ENCODE peak calls at places on chromosomes 1 and 21, in seven cellular contexts. One of them, this sample, is unnamed.

GRCh38 chr1:172144445-172145060 is 275.9 kb upstream of the C1orf105 start:
- DNase-seq in SK-N-SH: peak
- DNase-seq in HCT116: no peak
- DNase-seq in K562: no peak
- DNase-seq in HepG2: no peak
- DNase-seq in H1: no peak
- DNase-seq in GM12878: no peak
- DNase-seq in this sample: peak

GRCh38 chr1:3482590-3482899 is 28.1 kb downstream of the ARHGEF16 start:
- DNase-seq in SK-N-SH: no peak
- DNase-seq in K562: no peak
- DNase-seq in GM12878: no peak
- DNase-seq in H1: no peak
- DNase-seq in HCT116: no peak
- DNase-seq in HepG2: no peak
- DNase-seq in this sample: no peak

GRCh38 chr1:199089393-199090122 is 450.7 kb downstream of the PTPRC start:
- DNase-seq in H1: no peak
- DNase-seq in SK-N-SH: no peak
- DNase-seq in K562: no peak
- DNase-seq in HCT116: no peak
- DNase-seq in GM12878: peak
- DNase-seq in HepG2: no peak
- DNase-seq in this sample: no peak

GRCh38 chr1:228217551-228218344 is 9.9 kb downstream of the OBSCN start:
- DNase-seq in GM12878: no peak
- DNase-seq in HCT116: no peak
- DNase-seq in K562: peak
- DNase-seq in H1: no peak
- DNase-seq in SK-N-SH: no peak
- DNase-seq in HepG2: no peak
- DNase-seq in this sample: no peak

GRCh38 chr1:10693497-10694273 is 102.8 kb downstream of the CASZ1 start:
- DNase-seq in SK-N-SH: peak
- DNase-seq in K562: peak
- DNase-seq in H1: peak
- DNase-seq in HCT116: no peak
- DNase-seq in HepG2: no peak
- DNase-seq in GM12878: no peak
- DNase-seq in this sample: peak

GRCh38 chr1:9561429-9561828 is 22.2 kb downstream of the SLC25A33 start:
- DNase-seq in HepG2: no peak
- DNase-seq in HCT116: no peak
- DNase-seq in GM12878: no peak
- DNase-seq in K562: peak
- DNase-seq in H1: no peak
- DNase-seq in SK-N-SH: peak
- DNase-seq in this sample: peak

GRCh38 chr1:202599669-202600431 is 110.4 kb downstream of the SYT2 start:
- DNase-seq in HCT116: peak
- DNase-seq in HepG2: peak
- DNase-seq in SK-N-SH: peak
- DNase-seq in H1: peak
- DNase-seq in K562: peak
- DNase-seq in GM12878: no peak
- DNase-seq in this sample: peak

GRCh38 chr1:33612877-33613487 is 140.5 kb downstream of the ZSCAN20 start:
- DNase-seq in H1: peak
- DNase-seq in GM12878: no peak
- DNase-seq in HepG2: peak
- DNase-seq in HCT116: peak
- DNase-seq in SK-N-SH: peak
- DNase-seq in K562: peak
- DNase-seq in this sample: peak

GRCh38 chr1:245396615-245397014 is 241.8 kb downstream of the KIF26B start:
- DNase-seq in GM12878: no peak
- DNase-seq in HepG2: no peak
- DNase-seq in HCT116: no peak
- DNase-seq in K562: no peak
- DNase-seq in H1: no peak
- DNase-seq in SK-N-SH: no peak
- DNase-seq in this sample: no peak

GRCh38 chr1:36088265-36088576 is 471 bp upstream of the ADPRS start:
- DNase-seq in GM12878: no peak
- DNase-seq in HepG2: no peak
- DNase-seq in HCT116: no peak
- DNase-seq in H1: no peak
- DNase-seq in SK-N-SH: no peak
- DNase-seq in K562: no peak
- DNase-seq in this sample: no peak

GRCh38 chr1:212234431-212235298 is 50.5 kb upstream of the PPP2R5A start:
- DNase-seq in HCT116: peak
- DNase-seq in HepG2: peak
- DNase-seq in GM12878: no peak
- DNase-seq in H1: no peak
- DNase-seq in SK-N-SH: peak
- DNase-seq in K562: peak
- DNase-seq in this sample: peak

GRCh38 chr1:212238552-212238951 is 46.7 kb upstream of the PPP2R5A start:
- DNase-seq in HepG2: no peak
- DNase-seq in H1: no peak
- DNase-seq in K562: no peak
- DNase-seq in HCT116: no peak
- DNase-seq in SK-N-SH: no peak
- DNase-seq in GM12878: no peak
- DNase-seq in this sample: no peak

GRCh38 chr1:212235848-212236247 is 49.4 kb upstream of the PPP2R5A start:
- DNase-seq in K562: no peak
- DNase-seq in HepG2: no peak
- DNase-seq in HCT116: no peak
- DNase-seq in H1: no peak
- DNase-seq in SK-N-SH: no peak
- DNase-seq in GM12878: no peak
- DNase-seq in this sample: no peak

GRCh38 chr1:212236664-212237220 is 48.5 kb upstream of the PPP2R5A start:
- DNase-seq in HepG2: no peak
- DNase-seq in SK-N-SH: no peak
- DNase-seq in GM12878: no peak
- DNase-seq in HCT116: no peak
- DNase-seq in H1: no peak
- DNase-seq in K562: no peak
- DNase-seq in this sample: no peak

GRCh38 chr1:212237651-212238050 is 47.6 kb upstream of the PPP2R5A start:
- DNase-seq in GM12878: no peak
- DNase-seq in K562: peak
- DNase-seq in HCT116: peak
- DNase-seq in HepG2: peak
- DNase-seq in H1: no peak
- DNase-seq in SK-N-SH: no peak
- DNase-seq in this sample: no peak
- TF ChIP-seq MAX in GM12878: no peak
- TF ChIP-seq MAX in K562: no peak
- TF ChIP-seq MAX in HCT116: no peak
- TF ChIP-seq MAX in HepG2: no peak
- TF ChIP-seq MAX in H1: no peak
- TF ChIP-seq MAX in SK-N-SH: no peak
- TF ChIP-seq MAX in this sample: no peak

GRCh38 chr21:21165063-21165645 is 166.9 kb downstream of the NCAM2 start:
- DNase-seq in SK-N-SH: peak
- DNase-seq in GM12878: no peak
- DNase-seq in H1: no peak
- DNase-seq in HepG2: no peak
- DNase-seq in HCT116: no peak
- DNase-seq in K562: no peak
- DNase-seq in this sample: no peak
- H3K4me2 ChIP-seq in SK-N-SH: peak
- H3K4me2 ChIP-seq in GM12878: no peak
- H3K4me2 ChIP-seq in H1: no peak
- H3K4me2 ChIP-seq in HepG2: no peak
- H3K4me2 ChIP-seq in HCT116: no peak
- H3K4me2 ChIP-seq in K562: no peak
- H3K4me2 ChIP-seq in this sample: no peak

GRCh38 chr1:161936786-161937185 is 86.9 kb downstream of the OLFML2B start:
- DNase-seq in H1: no peak
- DNase-seq in K562: no peak
- DNase-seq in HCT116: no peak
- DNase-seq in GM12878: no peak
- DNase-seq in SK-N-SH: no peak
- DNase-seq in HepG2: no peak
- DNase-seq in this sample: no peak

GRCh38 chr1:161934278-161934608 is 89.4 kb downstream of the OLFML2B start:
- DNase-seq in H1: no peak
- DNase-seq in SK-N-SH: no peak
- DNase-seq in GM12878: no peak
- DNase-seq in K562: no peak
- DNase-seq in HepG2: no peak
- DNase-seq in HCT116: no peak
- DNase-seq in this sample: no peak

GRCh38 chr1:161932668-161933067 is 91.0 kb downstream of the OLFML2B start:
- DNase-seq in GM12878: no peak
- DNase-seq in SK-N-SH: no peak
- DNase-seq in HCT116: no peak
- DNase-seq in K562: no peak
- DNase-seq in HepG2: no peak
- DNase-seq in H1: no peak
- DNase-seq in this sample: no peak

GRCh38 chr1:161935264-161935663 is 88.4 kb downstream of the OLFML2B start:
- DNase-seq in K562: no peak
- DNase-seq in HCT116: no peak
- DNase-seq in GM12878: no peak
- DNase-seq in HepG2: no peak
- DNase-seq in SK-N-SH: no peak
- DNase-seq in H1: no peak
- DNase-seq in this sample: no peak

DNA sequence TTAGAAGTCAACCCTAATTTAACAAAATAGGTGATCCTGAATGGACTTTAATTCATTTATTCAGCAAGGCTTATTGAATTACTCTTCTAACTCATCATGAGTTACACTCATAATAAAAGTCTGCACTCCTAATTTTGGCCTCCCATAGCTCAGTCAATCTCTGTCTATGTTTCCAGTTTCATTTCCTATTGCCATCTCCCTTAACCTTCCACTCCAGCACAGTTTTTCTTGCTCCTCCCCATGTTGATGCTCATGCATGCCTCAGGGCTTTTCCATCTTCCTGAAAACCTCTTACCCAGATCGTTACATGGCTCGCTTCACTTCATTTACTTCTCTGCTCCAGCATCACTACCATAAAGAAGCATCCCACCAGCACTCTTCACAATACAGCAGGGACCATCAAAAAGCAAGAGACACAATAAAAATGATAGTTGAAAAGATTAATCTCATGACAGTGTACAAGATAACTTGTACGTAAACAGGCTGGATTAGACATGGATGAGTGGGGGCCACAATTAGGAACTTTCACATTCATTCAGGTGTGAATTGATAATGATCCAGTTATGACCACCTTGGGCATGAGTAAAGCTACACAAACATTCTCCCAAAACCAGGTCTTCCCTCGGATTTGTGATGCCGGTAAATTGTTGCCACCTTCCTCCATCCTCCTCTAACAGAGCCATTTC is 89.9 kb downstream of the OLFML2B start:
- DNase-seq in H1: no peak
- DNase-seq in GM12878: no peak
- DNase-seq in K562: no peak
- DNase-seq in HepG2: no peak
- DNase-seq in SK-N-SH: no peak
- DNase-seq in HCT116: no peak
- DNase-seq in this sample: no peak
- H3K9ac ChIP-seq in H1: no peak
- H3K9ac ChIP-seq in GM12878: no peak
- H3K9ac ChIP-seq in K562: no peak
- H3K9ac ChIP-seq in HepG2: no peak
- H3K9ac ChIP-seq in SK-N-SH: no peak
- H3K9ac ChIP-seq in HCT116: no peak
- H3K9ac ChIP-seq in this sample: no peak

GRCh38 chr1:180952657-180953013 is 39.9 kb downstream of the KIAA1614 start:
- DNase-seq in SK-N-SH: peak
- DNase-seq in H1: no peak
- DNase-seq in K562: no peak
- DNase-seq in HepG2: no peak
- DNase-seq in HCT116: no peak
- DNase-seq in GM12878: no peak
- DNase-seq in this sample: no peak
- TF ChIP-seq MAX in SK-N-SH: no peak
- TF ChIP-seq MAX in H1: no peak
- TF ChIP-seq MAX in K562: no peak
- TF ChIP-seq MAX in HepG2: no peak
- TF ChIP-seq MAX in HCT116: no peak
- TF ChIP-seq MAX in GM12878: no peak
- TF ChIP-seq MAX in this sample: no peak

GRCh38 chr21:41429925-41430491 is 4.0 kb downstream of the MX1 start:
- DNase-seq in SK-N-SH: no peak
- DNase-seq in K562: no peak
- DNase-seq in HCT116: no peak
- DNase-seq in GM12878: no peak
- DNase-seq in HepG2: no peak
- DNase-seq in H1: peak
- DNase-seq in this sample: no peak

GRCh38 chr21:41433566-41433965 is 7.5 kb downstream of the MX1 start:
- DNase-seq in K562: no peak
- DNase-seq in SK-N-SH: no peak
- DNase-seq in HCT116: no peak
- DNase-seq in H1: no peak
- DNase-seq in HepG2: no peak
- DNase-seq in GM12878: no peak
- DNase-seq in this sample: no peak

GRCh38 chr21:41432567-41433460 is 6.8 kb downstream of the MX1 start:
- DNase-seq in SK-N-SH: no peak
- DNase-seq in H1: peak
- DNase-seq in GM12878: no peak
- DNase-seq in HCT116: no peak
- DNase-seq in HepG2: no peak
- DNase-seq in K562: no peak
- DNase-seq in this sample: no peak

GRCh38 chr21:41429305-41429704 is 3.3 kb downstream of the MX1 start:
- DNase-seq in SK-N-SH: no peak
- DNase-seq in HCT116: no peak
- DNase-seq in GM12878: no peak
- DNase-seq in H1: no peak
- DNase-seq in K562: no peak
- DNase-seq in HepG2: no peak
- DNase-seq in this sample: no peak

GRCh38 chr21:41431788-41432548 is 5.9 kb downstream of the MX1 start:
- DNase-seq in HepG2: no peak
- DNase-seq in HCT116: no peak
- DNase-seq in GM12878: peak
- DNase-seq in SK-N-SH: peak
- DNase-seq in H1: peak
- DNase-seq in K562: no peak
- DNase-seq in this sample: no peak
- H3K4me2 ChIP-seq in HepG2: no peak
- H3K4me2 ChIP-seq in HCT116: no peak
- H3K4me2 ChIP-seq in GM12878: peak
- H3K4me2 ChIP-seq in SK-N-SH: no peak
- H3K4me2 ChIP-seq in H1: no peak
- H3K4me2 ChIP-seq in K562: no peak
- H3K4me2 ChIP-seq in this sample: no peak